ENCODE peak calls at places on chromosomes 3 and 15, in six cellular contexts. One of them, this sample, is unnamed.

GRCh38 chr3:43748179-43748578 is 57.4 kb downstream of the ABHD5 start:
- DNase-seq in IMR-90: peak; percentile 62
- DNase-seq in vagina: no peak
- DNase-seq in thoracic aorta: no peak
- DNase-seq in adrenal gland: no peak
- DNase-seq in mammary epithelial cell: no peak
- DNase-seq in this sample: no peak

GRCh38 chr3:24149032-24149431 is 203.9 kb downstream of the NR1D2 start:
- DNase-seq in mammary epithelial cell: no peak
- DNase-seq in thoracic aorta: no peak
- DNase-seq in adrenal gland: no peak
- DNase-seq in IMR-90: no peak
- DNase-seq in vagina: no peak
- DNase-seq in this sample: no peak

GRCh38 chr15:89803941-89804800 is 10.5 kb downstream of the ANPEP start:
- DNase-seq in mammary epithelial cell: no peak
- DNase-seq in adrenal gland: no peak
- DNase-seq in IMR-90: no peak
- DNase-seq in thoracic aorta: no peak
- DNase-seq in vagina: no peak
- DNase-seq in this sample: no peak

GRCh38 chr15:68059630-68060029 is 5.5 kb downstream of the PIAS1 start:
- DNase-seq in IMR-90: no peak
- DNase-seq in adrenal gland: no peak
- DNase-seq in mammary epithelial cell: no peak
- DNase-seq in vagina: no peak
- DNase-seq in thoracic aorta: no peak
- DNase-seq in this sample: no peak

GRCh38 chr3:179069762-179070390 is 1.7 kb downstream of the ZMAT3 start:
- DNase-seq in adrenal gland: no peak
- DNase-seq in IMR-90: peak; percentile 58
- DNase-seq in mammary epithelial cell: peak; percentile 61
- DNase-seq in vagina: no peak
- DNase-seq in thoracic aorta: no peak
- DNase-seq in this sample: no peak

GRCh38 chr3:197836244-197836643 is 45.2 kb downstream of the LRCH3 start:
- DNase-seq in IMR-90: no peak
- DNase-seq in adrenal gland: no peak
- DNase-seq in vagina: no peak
- DNase-seq in thoracic aorta: no peak
- DNase-seq in mammary epithelial cell: no peak
- DNase-seq in this sample: no peak

GRCh38 chr15:91140561-91140960 is 40.5 kb downstream of the SV2B start:
- DNase-seq in mammary epithelial cell: no peak
- DNase-seq in vagina: no peak
- DNase-seq in adrenal gland: no peak
- DNase-seq in thoracic aorta: no peak
- DNase-seq in IMR-90: no peak
- DNase-seq in this sample: no peak

GRCh38 chr3:52259035-52259434 is 13.5 kb downstream of the PPM1M start:
- DNase-seq in vagina: no peak
- DNase-seq in thoracic aorta: no peak
- DNase-seq in mammary epithelial cell: no peak
- DNase-seq in IMR-90: no peak
- DNase-seq in adrenal gland: no peak
- DNase-seq in this sample: no peak

GRCh38 chr3:29901097-29901496 is 620.2 kb downstream of the RBMS3 start:
- DNase-seq in thoracic aorta: no peak
- DNase-seq in IMR-90: no peak
- DNase-seq in mammary epithelial cell: no peak
- DNase-seq in adrenal gland: no peak
- DNase-seq in vagina: no peak
- DNase-seq in this sample: no peak

GRCh38 chr15:94080416-94080815 is 150.9 kb upstream of the MCTP2 start:
- DNase-seq in thoracic aorta: no peak
- DNase-seq in vagina: no peak
- DNase-seq in mammary epithelial cell: peak; percentile 91
- DNase-seq in IMR-90: no peak
- DNase-seq in adrenal gland: no peak
- DNase-seq in this sample: no peak

GRCh38 chr3:57026918-57027317 is 33.5 kb upstream of the SPATA12 start:
- DNase-seq in IMR-90: peak; percentile 56
- DNase-seq in mammary epithelial cell: no peak
- DNase-seq in adrenal gland: peak; percentile 60
- DNase-seq in thoracic aorta: no peak
- DNase-seq in vagina: no peak
- DNase-seq in this sample: no peak

GRCh38 chr3:134249935-134250716 is 533 bp downstream of the RYK start:
- DNase-seq in IMR-90: peak; percentile 28
- DNase-seq in vagina: no peak
- DNase-seq in adrenal gland: peak; percentile 74
- DNase-seq in mammary epithelial cell: peak; percentile 61
- DNase-seq in thoracic aorta: peak; percentile 5
- DNase-seq in this sample: no peak

GRCh38 chr3:146110156-146110555 is 50.8 kb downstream of the PLOD2 start:
- DNase-seq in adrenal gland: no peak
- DNase-seq in thoracic aorta: no peak
- DNase-seq in IMR-90: no peak
- DNase-seq in mammary epithelial cell: no peak
- DNase-seq in vagina: no peak
- DNase-seq in this sample: no peak

GRCh38 chr15:66231421-66232266 is 21.9 kb downstream of the MEGF11 start:
- DNase-seq in IMR-90: no peak
- DNase-seq in mammary epithelial cell: peak; percentile 16
- DNase-seq in thoracic aorta: no peak
- DNase-seq in vagina: no peak
- DNase-seq in adrenal gland: no peak
- DNase-seq in this sample: no peak

GRCh38 chr3:141082064-141082463 is 30.9 kb downstream of the SPSB4 start:
- DNase-seq in vagina: no peak
- DNase-seq in IMR-90: no peak
- DNase-seq in adrenal gland: no peak
- DNase-seq in thoracic aorta: no peak
- DNase-seq in mammary epithelial cell: no peak
- DNase-seq in this sample: no peak

GRCh38 chr15:70322051-70322668 is 224.4 kb upstream of the TLE3 start:
- DNase-seq in mammary epithelial cell: no peak
- DNase-seq in adrenal gland: peak; percentile 8
- DNase-seq in IMR-90: no peak
- DNase-seq in thoracic aorta: no peak
- DNase-seq in vagina: no peak
- DNase-seq in this sample: no peak

GRCh38 chr3:182793663-182794454 is 555 bp downstream of the ATP11B start:
- DNase-seq in mammary epithelial cell: peak; percentile 60
- DNase-seq in IMR-90: peak; percentile 37
- DNase-seq in adrenal gland: peak; percentile 41
- DNase-seq in vagina: no peak
- DNase-seq in thoracic aorta: no peak
- DNase-seq in this sample: no peak

GRCh38 chr3:157136647-157137387 is 23.1 kb downstream of the CCNL1 start:
- DNase-seq in thoracic aorta: no peak
- DNase-seq in adrenal gland: no peak
- DNase-seq in vagina: no peak
- DNase-seq in mammary epithelial cell: peak; percentile 81
- DNase-seq in IMR-90: peak; percentile 52
- DNase-seq in this sample: no peak

GRCh38 chr3:86988986-86989385 is 2.0 kb downstream of the VGLL3 start:
- DNase-seq in mammary epithelial cell: no peak
- DNase-seq in IMR-90: no peak
- DNase-seq in vagina: no peak
- DNase-seq in thoracic aorta: no peak
- DNase-seq in adrenal gland: no peak
- DNase-seq in this sample: no peak

GRCh38 chr15:40108061-40108854 is 421 bp downstream of the BMF start:
- DNase-seq in adrenal gland: peak; percentile 70
- DNase-seq in IMR-90: peak; percentile 55
- DNase-seq in mammary epithelial cell: peak; percentile 38
- DNase-seq in vagina: no peak
- DNase-seq in thoracic aorta: peak; percentile 62
- DNase-seq in this sample: no peak

GRCh38 chr3:184186902-184187207 is 856 bp downstream of the ABCF3 start:
- DNase-seq in adrenal gland: no peak
- DNase-seq in IMR-90: no peak
- DNase-seq in vagina: no peak
- DNase-seq in mammary epithelial cell: no peak
- DNase-seq in thoracic aorta: no peak
- DNase-seq in this sample: no peak

GRCh38 chr15:55281517-55282227 is 7.9 kb downstream of the RAB27A start:
- DNase-seq in IMR-90: no peak
- DNase-seq in vagina: no peak
- DNase-seq in thoracic aorta: no peak
- DNase-seq in adrenal gland: no peak
- DNase-seq in mammary epithelial cell: no peak
- DNase-seq in this sample: no peak
- H3K27ac ChIP-seq in IMR-90: peak overlapping the region; percentile 11
- H3K27ac ChIP-seq in vagina: peak overlapping the region; percentile 61
- H3K27ac ChIP-seq in thoracic aorta: peak overlapping the region; percentile 30
- H3K27ac ChIP-seq in adrenal gland: peak overlapping the region; percentile 32
- H3K27ac ChIP-seq in mammary epithelial cell: no peak overlapping the region
- H3K27ac ChIP-seq in this sample: no peak overlapping the region

GRCh38 chr15:73771380-73772095 is 18.4 kb upstream of the INSYN1 start:
- DNase-seq in mammary epithelial cell: no peak
- DNase-seq in adrenal gland: no peak
- DNase-seq in vagina: no peak
- DNase-seq in IMR-90: no peak
- DNase-seq in thoracic aorta: no peak
- DNase-seq in this sample: no peak
- H3K4me3 ChIP-seq in mammary epithelial cell: no peak overlapping the region
- H3K4me3 ChIP-seq in adrenal gland: no peak overlapping the region
- H3K4me3 ChIP-seq in vagina: no peak overlapping the region
- H3K4me3 ChIP-seq in IMR-90: no peak overlapping the region
- H3K4me3 ChIP-seq in thoracic aorta: no peak overlapping the region
- H3K4me3 ChIP-seq in this sample: no peak overlapping the region

DNA sequence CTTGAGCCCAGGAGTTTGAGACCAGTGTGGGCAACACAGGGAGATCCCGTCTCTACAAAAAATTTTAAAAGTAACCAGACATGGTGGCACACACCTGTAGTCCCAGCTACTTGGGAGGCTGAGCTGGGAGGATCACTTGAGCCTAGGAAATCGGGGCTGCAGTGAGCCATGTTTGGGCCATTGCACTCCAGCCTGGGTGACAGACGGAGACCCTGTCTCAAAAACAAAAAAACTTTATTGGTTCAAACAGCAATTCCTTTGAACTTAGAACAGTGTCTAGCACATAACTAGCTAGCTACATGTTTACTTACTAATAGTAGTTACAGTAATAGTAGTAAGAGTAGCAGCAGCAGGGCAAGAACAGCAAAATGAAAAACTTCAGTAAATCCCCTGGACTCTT is 10.1 kb downstream of the HAUS2 start:
- DNase-seq in mammary epithelial cell: no peak
- DNase-seq in vagina: no peak
- DNase-seq in thoracic aorta: no peak
- DNase-seq in IMR-90: no peak
- DNase-seq in adrenal gland: no peak
- DNase-seq in this sample: no peak
- TF ChIP-seq CTCF in mammary epithelial cell: no peak
- TF ChIP-seq CTCF in vagina: no peak
- TF ChIP-seq CTCF in thoracic aorta: no peak
- TF ChIP-seq CTCF in IMR-90: no peak
- TF ChIP-seq CTCF in adrenal gland: no peak
- TF ChIP-seq CTCF in this sample: no peak

GRCh38 chr15:36332301-36332700 is 247.1 kb upstream of the CDIN1 start:
- DNase-seq in mammary epithelial cell: no peak
- DNase-seq in thoracic aorta: no peak
- DNase-seq in IMR-90: peak; percentile 57
- DNase-seq in vagina: no peak
- DNase-seq in adrenal gland: no peak
- DNase-seq in this sample: no peak

GRCh38 chr15:36332896-36333295 is 246.5 kb upstream of the CDIN1 start:
- DNase-seq in IMR-90: no peak
- DNase-seq in adrenal gland: no peak
- DNase-seq in thoracic aorta: no peak
- DNase-seq in mammary epithelial cell: no peak
- DNase-seq in vagina: no peak
- DNase-seq in this sample: no peak

GRCh38 chr15:36335211-36335610 is 244.2 kb upstream of the CDIN1 start:
- DNase-seq in vagina: no peak
- DNase-seq in thoracic aorta: no peak
- DNase-seq in mammary epithelial cell: no peak
- DNase-seq in IMR-90: no peak
- DNase-seq in adrenal gland: no peak
- DNase-seq in this sample: no peak

GRCh38 chr15:36335659-36336058 is 243.8 kb upstream of the CDIN1 start:
- DNase-seq in vagina: no peak
- DNase-seq in mammary epithelial cell: no peak
- DNase-seq in IMR-90: peak; percentile 15
- DNase-seq in thoracic aorta: no peak
- DNase-seq in adrenal gland: no peak
- DNase-seq in this sample: no peak

DNA sequence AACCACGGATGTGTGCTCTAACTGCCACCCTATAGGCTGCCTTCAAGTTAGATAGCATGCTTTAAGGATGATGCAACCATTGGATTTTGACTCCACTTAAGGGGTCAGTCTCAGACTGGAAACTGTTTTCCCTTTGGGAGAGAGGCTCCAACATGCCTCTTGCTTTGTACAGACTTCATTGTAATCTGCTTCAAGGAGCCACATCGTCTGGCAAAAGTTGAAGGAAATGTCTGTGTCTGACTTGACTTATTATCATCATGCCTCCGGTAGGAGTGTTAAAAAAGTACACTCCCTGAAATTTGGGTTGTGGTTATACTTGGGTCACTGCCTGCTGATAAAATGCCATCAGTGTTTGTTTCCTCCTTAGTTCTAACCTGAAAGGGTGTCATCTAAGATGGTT is 245.4 kb upstream of the CDIN1 start:
- DNase-seq in IMR-90: peak; percentile 71
- DNase-seq in thoracic aorta: no peak
- DNase-seq in mammary epithelial cell: peak; percentile 16
- DNase-seq in vagina: no peak
- DNase-seq in adrenal gland: no peak
- DNase-seq in this sample: no peak
- H3K27ac ChIP-seq in IMR-90: no peak overlapping the region
- H3K27ac ChIP-seq in thoracic aorta: no peak overlapping the region
- H3K27ac ChIP-seq in mammary epithelial cell: no peak overlapping the region
- H3K27ac ChIP-seq in vagina: no peak overlapping the region
- H3K27ac ChIP-seq in adrenal gland: no peak overlapping the region
- H3K27ac ChIP-seq in this sample: no peak overlapping the region

This sample was measured in AG04450.